ENCODE peak calls at places on chromosomes 11 and 22, in six cellular contexts. P is HS-5; E is non-pigmented ciliary epithelial cell; D is stimulated activated CD8-positive, alpha-beta memory T cell treated with anti-CD3 and anti-CD28 coated beads, Interleukin-15, amount 100 ng/mL, for 1 hour; M is stromal cell of bone marrow; T is cardiac fibroblast. I is an unnamed sample.

GRCh38 chr11:110075087-110075821 is 17.9 kb upstream of the ZC3H12C start:
- DNase-seq in P (no peak), E (no peak), D (no peak), M (no peak), T (no peak), I (no peak)

GRCh38 chr22:17091851-17092250 is 7.1 kb downstream of the IL17RA start:
- DNase-seq in P (no peak), E (no peak), D (no peak), M (no peak), T (no peak), I (no peak)

GRCh38 chr11:19736831-19737230 is 24.2 kb downstream of the NAV2 start:
- DNase-seq in P (no peak), E (no peak), D (no peak), M (no peak), T (no peak), I (no peak)

GRCh38 chr11:12664410-12664809 is 9.8 kb upstream of the TEAD1 start:
- DNase-seq in P (no peak), E (no peak), D (no peak), M (no peak), T (no peak), I (no peak)

GRCh38 chr11:103480421-103480820 is 371.2 kb downstream of the DYNC2H1 start:
- DNase-seq in P (no peak), E (no peak), D (no peak), M (no peak), T (no peak), I (peak)

GRCh38 chr11:35893796-35894475 is 49.9 kb upstream of the LDLRAD3 start:
- DNase-seq in P (no peak), E (no peak), D (no peak), M (no peak), T (peak), I (peak)

GRCh38 chr22:32897400-32897799 is 95.9 kb downstream of the TIMP3 start:
- DNase-seq in P (no peak), E (no peak), D (no peak), M (peak), T (no peak), I (peak)

GRCh38 chr11:73554677-73555320 is 43.1 kb downstream of the FAM168A start:
- DNase-seq in P (no peak), E (no peak), D (no peak), M (no peak), T (no peak), I (no peak)

GRCh38 chr22:32619614-32620426 is 145.2 kb downstream of the FBXO7 start:
- DNase-seq in P (no peak), E (peak), D (no peak), M (peak), T (peak), I (peak)

GRCh38 chr11:19872526-19873135 is 160.0 kb downstream of the NAV2 start:
- DNase-seq in P (no peak), E (no peak), D (no peak), M (no peak), T (no peak), I (no peak)

GRCh38 chr22:46366801-46367706 is 31.5 kb downstream of the TRMU start:
- DNase-seq in P (no peak), E (no peak), D (no peak), M (no peak), T (no peak), I (no peak)

GRCh38 chr11:106327134-106327533 is 249.7 kb downstream of the AASDHPPT start:
- DNase-seq in P (no peak), E (no peak), D (no peak), M (no peak), T (no peak), I (no peak)

GRCh38 chr11:110376711-110377324 is 52.9 kb upstream of the FDX1 start:
- DNase-seq in P (peak), E (peak), D (no peak), M (peak), T (peak), I (peak)

GRCh38 chr11:2737876-2738275 is 38.1 kb upstream of the KCNQ1OT1 start:
- DNase-seq in P (no peak), E (no peak), D (no peak), M (peak), T (peak), I (peak)

GRCh38 chr11:12889243-12889642 is 119.9 kb upstream of the RASSF10 start:
- DNase-seq in P (no peak), E (peak), D (no peak), M (peak), T (peak), I (peak)

GRCh38 chr11:1745701-1746320 is 4.6 kb downstream of the IFITM10 start:
- DNase-seq in P (no peak), E (no peak), D (no peak), M (no peak), T (no peak), I (no peak)

I was measured in fibroblast of villous mesenchyme.